ENCODE peak calls at places on chromosomes 12 and 14, in ten cellular contexts. W is HCT116; Z is neuronal stem cell; J is CD8-positive, alpha-beta memory T cell; U is osteoblast; X is pancreas; S is hepatocyte; I is stomach; Q is SJSA1; L is dorsolateral prefrontal cortex. T is an unnamed sample.

GRCh38 chr12:104656383-104656782 is 199.6 kb downstream of the CHST11 start:
- DNase-seq in X (no peak), Z (no peak), I (no peak), S (no peak), J (no peak), Q (no peak), U (no peak), L (no peak), W (no peak), T (no peak)

GRCh38 chr14:100790785-100791667 is 34.9 kb upstream of the MEG3 start:
- DNase-seq in I (no peak), W (no peak), Z (no peak), Q (no peak), J (no peak), X (no peak), S (peak), L (no peak), U (peak), T (no peak)

GRCh38 chr12:85626031-85626781 is 210.0 kb downstream of the RASSF9 start:
- DNase-seq in W (peak), J (no peak), U (peak), Z (no peak), X (no peak), L (no peak), S (no peak), Q (no peak), I (no peak), T (no peak)

GRCh38 chr12:29649722-29650121 is 134.0 kb downstream of the TMTC1 start:
- DNase-seq in X (no peak), U (no peak), Z (no peak), W (no peak), Q (no peak), I (no peak), S (no peak), L (no peak), J (no peak), T (no peak)

GRCh38 chr12:42686514-42687172 is 97.1 kb upstream of the PRICKLE1 start:
- DNase-seq in X (no peak), W (no peak), I (no peak), L (no peak), Q (no peak), U (peak), S (no peak), J (no peak), Z (no peak), T (no peak)

GRCh38 chr12:58877243-58877743 is 43.0 kb downstream of the LRIG3 start:
- DNase-seq in Z (no peak), Q (peak), I (peak), U (peak), X (peak), S (peak), J (no peak), L (no peak), W (no peak), T (no peak)

GRCh38 chr12:116939734-116940133 is 29.0 kb downstream of the FBXW8 start:
- DNase-seq in X (no peak), S (no peak), U (no peak), Q (no peak), W (no peak), J (no peak), Z (no peak), L (no peak), I (no peak), T (no peak)

GRCh38 chr12:6841139-6841515 is 402 bp downstream of the GNB3 start:
- DNase-seq in I (no peak), U (peak), W (no peak), Z (no peak), L (no peak), X (no peak), S (no peak), J (no peak), Q (no peak), T (no peak)

GRCh38 chr14:50023671-50024490 is 92.5 kb downstream of the VCPKMT start:
- DNase-seq in U (peak), Q (peak), J (no peak), S (no peak), W (no peak), L (no peak), Z (no peak), I (no peak), X (no peak), T (no peak)

GRCh38 chr14:34539407-34540180 is at the start of gene EAPP:
- DNase-seq in W (peak), J (peak), Z (peak), I (peak), L (peak), Q (peak), S (peak), X (peak), U (peak), T (no peak)

GRCh38 chr14:55556929-55557623 is 22.9 kb upstream of the KTN1 start:
- DNase-seq in Z (no peak), W (peak), U (peak), J (no peak), X (peak), L (peak), S (peak), I (peak), Q (peak), T (no peak)

GRCh38 chr12:130799051-130799450 is 40.0 kb downstream of the STX2 start:
- DNase-seq in Q (no peak), X (no peak), W (no peak), Z (no peak), L (no peak), U (no peak), J (no peak), S (no peak), I (no peak), T (no peak)

GRCh38 chr14:74634481-74634880 is 22.4 kb upstream of the LTBP2 start:
- DNase-seq in L (no peak), Z (no peak), U (peak), J (no peak), S (no peak), I (no peak), W (no peak), X (no peak), Q (no peak), T (no peak)

GRCh38 chr14:104813286-104813685 is 12.4 kb downstream of the ZBTB42 start:
- DNase-seq in Q (no peak), L (no peak), Z (no peak), W (no peak), S (no peak), X (peak), J (no peak), I (no peak), U (no peak), T (no peak)

GRCh38 chr14:92012121-92012748 is 27.6 kb downstream of the TRIP11 start:
- DNase-seq in S (no peak), L (no peak), W (no peak), Q (no peak), U (no peak), I (no peak), J (no peak), Z (no peak), X (no peak), T (no peak)
- H3K27ac ChIP-seq in S (no peak), L (no peak), W (no peak), Q (no peak), U (no peak), I (peak), J (no peak), Z (no peak), X (no peak), T (peak)

GRCh38 chr12:92130999-92131398 is 14.6 kb downstream of the BTG1 start:
- DNase-seq in Z (no peak), L (no peak), J (no peak), I (no peak), S (no peak), U (no peak), Q (no peak), W (no peak), X (no peak), T (no peak)
- H3K27ac ChIP-seq in Z (no peak), L (peak), J (no peak), I (peak), S (no peak), U (no peak), Q (no peak), W (no peak), X (no peak), T (no peak)

DNA sequence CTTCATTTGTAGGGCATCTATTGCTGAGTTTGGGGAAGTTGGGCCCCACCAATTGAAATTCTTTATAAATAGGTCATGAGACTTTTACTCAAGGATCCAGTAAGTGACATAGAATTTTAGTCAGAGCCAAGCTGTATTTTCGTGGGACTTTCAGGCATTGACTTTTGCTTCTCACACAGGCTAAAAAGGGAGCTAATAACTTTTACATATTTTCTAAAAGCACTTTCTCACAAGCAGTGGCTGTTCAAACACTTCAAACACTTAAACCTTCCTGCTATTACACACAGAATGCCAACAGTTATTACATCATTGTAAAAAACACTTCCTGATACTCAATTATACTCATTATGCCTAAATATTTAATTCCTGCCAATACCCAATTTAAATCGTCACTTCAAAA is 260.6 kb downstream of the MSRB3 start:
- DNase-seq in X (no peak), Z (no peak), U (no peak), W (no peak), I (no peak), Q (no peak), J (no peak), L (no peak), S (no peak), T (no peak)
- H3K27ac ChIP-seq in X (no peak), Z (no peak), U (no peak), W (peak), I (no peak), Q (no peak), J (no peak), L (no peak), S (no peak), T (no peak)

GRCh38 chr12:50246159-50246865 is 37.0 kb downstream of the LIMA1 start:
- DNase-seq in X (no peak), I (no peak), L (no peak), J (no peak), Q (no peak), S (no peak), W (no peak), U (peak), Z (no peak), T (no peak)
- H3K27ac ChIP-seq in X (peak), I (peak), L (no peak), J (no peak), Q (peak), S (peak), W (peak), U (peak), Z (no peak), T (no peak)

T was measured in caudate nucleus.